ENCODE peak calls at places on chromosomes 1 and 21, in ten cellular contexts. Q, U, N, Y, I, X, D, S, B and T are unnamed samples.
A peak's percentile ranks its signal among the peaks of the same experiment; 100 is the strongest.

GRCh38 chr1:41418868-41419583 is 57.8 kb downstream of the FOXO6 start:
- DNase-seq in B (peak; percentile 93), S (peak; percentile 89), Y (peak; percentile 25), N (peak; percentile 84), I (peak; percentile 85), Q (no peak), U (peak; percentile 91), D (peak; percentile 68), X (peak; percentile 92), T (no peak)

GRCh38 chr1:99146129-99146848 is 118.0 kb upstream of the PLPPR4 start:
- DNase-seq in S (no peak), N (no peak), X (no peak), U (no peak), Y (no peak), I (no peak), Q (no peak), D (no peak), B (no peak), T (peak; percentile 3)

GRCh38 chr1:35702540-35702939 is 16.1 kb downstream of the C1orf216 start:
- DNase-seq in I (no peak), D (no peak), Y (no peak), N (no peak), U (no peak), S (no peak), Q (no peak), B (no peak), X (no peak), T (no peak)

GRCh38 chr1:154759196-154759595 is 110.9 kb downstream of the KCNN3 start:
- DNase-seq in N (no peak), S (no peak), X (no peak), D (peak; percentile 14), I (no peak), B (no peak), U (no peak), Y (no peak), Q (no peak), T (no peak)

GRCh38 chr21:36250423-36251075 is 69.4 kb upstream of the MORC3 start:
- DNase-seq in D (no peak), I (no peak), N (no peak), X (no peak), Q (no peak), U (no peak), S (no peak), Y (no peak), B (no peak), T (no peak)

GRCh38 chr21:26043891-26044290 is 126.7 kb downstream of the APP start:
- DNase-seq in D (no peak), I (no peak), Y (no peak), B (no peak), U (no peak), N (no peak), S (no peak), Q (no peak), X (no peak), T (no peak)

GRCh38 chr1:226986496-226987178 is 46.5 kb downstream of the COQ8A start:
- DNase-seq in Y (no peak), B (no peak), X (no peak), D (no peak), N (no peak), I (peak; percentile 52), S (no peak), U (no peak), Q (no peak), T (no peak)

GRCh38 chr1:228059536-228060457 is 22.7 kb upstream of the ARF1 start:
- DNase-seq in S (no peak), X (peak; percentile 86), U (no peak), D (no peak), B (peak; percentile 93), N (peak; percentile 45), Q (peak; percentile 79), Y (no peak), I (peak; percentile 98), T (peak; percentile 38)

GRCh38 chr1:3905266-3905952 is 5.3 kb upstream of the C1orf174 start:
- DNase-seq in S (no peak), N (no peak), I (no peak), Q (no peak), Y (no peak), D (no peak), X (no peak), U (no peak), B (no peak), T (no peak)

GRCh38 chr1:143720087-143721023 is 251.4 kb downstream of the FAM72C start:
- DNase-seq in U (no peak), B (no peak), X (no peak), Q (peak; percentile 5), D (no peak), N (peak; percentile 61), Y (no peak), I (peak; percentile 72), S (no peak), T (no peak)

GRCh38 chr1:9119745-9120144 is 9.2 kb downstream of the GPR157 start:
- DNase-seq in S (no peak), Q (peak; percentile 58), I (peak; percentile 43), N (no peak), U (no peak), X (no peak), B (no peak), Y (no peak), D (no peak), T (peak; percentile 84)

GRCh38 chr1:147890177-147890790 is 12.3 kb upstream of the GJA8 start:
- DNase-seq in U (peak; percentile 88), D (peak; percentile 37), N (peak; percentile 76), S (peak; percentile 34), B (peak; percentile 22), Q (peak; percentile 40), Y (no peak), I (peak; percentile 57), X (peak; percentile 61), T (peak; percentile 61)

GRCh38 chr1:17723684-17724083 is 31.4 kb upstream of the ACTL8 start:
- DNase-seq in N (no peak), S (no peak), D (no peak), I (no peak), Q (no peak), X (no peak), U (no peak), B (no peak), Y (no peak), T (no peak)

GRCh38 chr1:156795787-156796186 is 20.9 kb downstream of the SH2D2A start:
- DNase-seq in Y (no peak), Q (no peak), D (no peak), N (no peak), U (no peak), B (no peak), X (no peak), I (no peak), S (peak; percentile 89), T (no peak)

DNA sequence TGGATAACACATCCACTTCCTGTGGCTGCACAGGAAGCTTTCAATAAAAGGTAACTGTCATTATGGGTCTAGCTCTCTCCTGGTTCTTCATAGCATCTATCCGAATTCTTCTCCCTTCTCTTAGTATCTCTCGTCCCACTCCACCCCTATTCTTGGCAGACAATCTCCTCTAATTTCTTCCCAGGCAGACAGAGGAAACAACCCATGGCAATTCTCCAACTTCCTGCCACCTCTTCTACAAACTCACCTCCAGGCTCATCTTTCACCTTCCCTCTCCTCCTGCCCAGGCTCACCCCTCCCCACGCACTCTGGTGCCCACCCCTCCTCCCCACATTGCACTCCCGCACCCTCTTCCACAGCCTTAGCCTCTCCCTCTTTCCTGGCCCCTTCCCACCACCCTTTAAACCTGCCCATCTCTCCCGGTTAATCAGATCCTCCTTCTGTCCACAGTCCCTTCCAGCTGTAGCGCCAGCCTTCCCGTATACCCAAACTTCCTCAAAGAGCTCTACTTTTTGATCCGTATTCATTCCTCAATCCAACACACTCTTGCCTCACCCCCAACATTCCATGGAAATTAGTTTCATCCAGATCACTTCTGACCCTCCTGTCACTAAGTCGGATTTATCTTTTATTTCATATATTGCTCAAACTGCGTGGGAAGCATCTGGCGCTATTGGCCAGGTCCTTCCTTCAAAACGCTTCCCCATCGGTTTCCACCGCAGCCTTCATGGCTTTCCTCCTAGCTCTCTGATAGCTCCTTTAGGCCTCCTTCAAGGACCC is 25.9 kb downstream of the SHISA4 start:
- DNase-seq in Q (no peak), D (peak; percentile 76), B (no peak), N (peak; percentile 72), Y (no peak), S (peak; percentile 62), X (no peak), I (no peak), U (no peak), T (no peak)
- TF ChIP-seq CTCF in Q (no peak), D (no peak), B (no peak), N (no peak), Y (no peak), S (no peak), X (no peak), I (no peak), U (no peak), T (no peak)

GRCh38 chr1:83998205-83998598 is 730 bp downstream of the TTLL7 start:
- DNase-seq in Y (no peak), S (peak; percentile 50), N (peak; percentile 40), Q (no peak), X (peak; percentile 33), U (no peak), I (no peak), B (no peak), D (peak; percentile 21), T (no peak)
- TF ChIP-seq CTCF in Y (no peak), S (no peak), N (no peak), Q (no peak), X (no peak), U (no peak), I (no peak), B (no peak), D (no peak), T (no peak)

GRCh38 chr1:233500111-233500510 is 113.8 kb upstream of the KCNK1 start:
- DNase-seq in Q (no peak), B (no peak), S (no peak), I (no peak), D (no peak), U (no peak), N (no peak), Y (no peak), X (no peak), T (no peak)

GRCh38 chr1:233491953-233492627 is 121.8 kb upstream of the KCNK1 start:
- DNase-seq in N (no peak), B (no peak), D (no peak), I (no peak), X (no peak), U (no peak), Y (no peak), Q (no peak), S (no peak), T (no peak)

GRCh38 chr1:233496940-233497456 is 116.9 kb upstream of the KCNK1 start:
- DNase-seq in I (no peak), Q (no peak), X (no peak), Y (no peak), B (no peak), D (no peak), U (no peak), S (no peak), N (no peak), T (no peak)
- TF ChIP-seq CTCF in I (no peak), Q (no peak), X (no peak), Y (no peak), B (no peak), D (no peak), U (no peak), S (no peak), N (no peak), T (no peak)

DNA sequence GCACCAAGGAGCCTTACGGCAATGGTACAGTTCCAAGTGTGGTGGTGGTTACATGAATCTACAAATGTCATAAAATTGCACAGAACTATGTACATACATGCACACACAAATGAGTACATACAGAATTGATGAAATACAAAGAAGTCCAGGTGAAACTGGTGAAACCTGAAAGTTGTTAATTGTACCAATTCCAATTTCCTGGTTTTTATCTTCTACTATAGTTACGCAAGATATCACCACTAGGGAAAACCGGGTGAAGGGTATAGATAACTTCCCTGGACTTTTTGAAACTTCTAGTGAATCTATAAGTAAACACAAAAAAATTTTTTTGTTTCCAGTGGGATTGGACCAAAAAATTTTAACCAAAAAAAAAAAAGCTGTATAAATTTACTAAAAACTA is 18.9 kb downstream of the HSF2BP start:
- DNase-seq in N (peak; percentile 29), D (no peak), Q (no peak), U (no peak), X (peak; percentile 44), Y (no peak), B (no peak), I (no peak), S (no peak), T (no peak)
- TF ChIP-seq CTCF in N (no peak), D (no peak), Q (no peak), U (no peak), X (no peak), Y (no peak), B (no peak), I (no peak), S (no peak), T (no peak)